ENCODE peak calls at places on chromosomes 13 and 19, in seven cellular contexts. H is lung, O is heart right ventricle, S is heart left ventricle, X is body of pancreas, A is IMR-90, L is astrocyte. U is an unnamed sample. For H3K4me1, the result is how much of the 10 kb centered on the place peaks cover.

GRCh38 chr19:5397804-5398692 is 57.2 kb upstream of the ZNRF4 start:
- DNase-seq in H (no peak), O (no peak), S (no peak), X (no peak), A (no peak), L (no peak), U (no peak)

GRCh38 chr13:49569993-49570689 is 15.2 kb downstream of the RCBTB1 start:
- DNase-seq in H (no peak), O (no peak), S (no peak), X (no peak), A (no peak), L (peak), U (no peak)

GRCh38 chr19:29248332-29248844 is 35.4 kb upstream of the UQCRFS1 start:
- DNase-seq in H (no peak), O (no peak), S (no peak), X (no peak), A (no peak), L (no peak), U (no peak)

GRCh38 chr13:35630551-35631275 is 154.2 kb upstream of the MAB21L1 start:
- DNase-seq in H (no peak), O (no peak), S (no peak), X (peak), A (peak), L (peak), U (no peak)

GRCh38 chr13:24176351-24177101 is 16.0 kb downstream of the SPATA13 start:
- DNase-seq in H (no peak), O (no peak), S (no peak), X (peak), A (no peak), L (peak), U (no peak)

GRCh38 chr13:66461021-66461420 is 769.1 kb downstream of the PCDH9 start:
- DNase-seq in H (no peak), O (no peak), S (no peak), X (no peak), A (peak), L (peak), U (no peak)

GRCh38 chr19:7830823-7831222 is 805 bp downstream of the EVI5L start:
- DNase-seq in H (no peak), O (no peak), S (no peak), X (no peak), A (no peak), L (no peak), U (no peak)

GRCh38 chr13:111962431-111962891 is 104.5 kb upstream of the SOX1 start:
- DNase-seq in H (no peak), O (no peak), S (no peak), X (no peak), A (no peak), L (no peak), U (no peak)

GRCh38 chr19:33241530-33242101 is 16.0 kb upstream of the SLC7A10 start:
- DNase-seq in H (no peak), O (no peak), S (peak), X (peak), A (no peak), L (no peak), U (no peak)

GRCh38 chr13:72255908-72256307 is 388.9 kb upstream of the DACH1 start:
- DNase-seq in H (no peak), O (no peak), S (no peak), X (peak), A (no peak), L (peak), U (no peak)

GRCh38 chr13:74248477-74248876 is 114.3 kb upstream of the KLF12 start:
- DNase-seq in H (no peak), O (no peak), S (no peak), X (no peak), A (no peak), L (no peak), U (no peak)

GRCh38 chr19:47445937-47446402 is 25.7 kb downstream of the SLC8A2 start:
- DNase-seq in H (peak), O (no peak), S (no peak), X (peak), A (no peak), L (no peak), U (peak)

GRCh38 chr13:89846890-89847585 is 1500.4 kb upstream of the MIR17HG start:
- DNase-seq in H (no peak), O (no peak), S (no peak), X (no peak), A (peak), L (no peak), U (no peak)

GRCh38 chr19:42176990-42177685 is 40.3 kb downstream of the DEDD2 start:
- DNase-seq in H (peak), O (peak), S (peak), X (peak), A (peak), L (peak), U (peak)

GRCh38 chr19:3403489-3404323 is 37.3 kb downstream of the NFIC start:
- DNase-seq in H (peak), O (peak), S (peak), X (peak), A (peak), L (peak), U (no peak)

GRCh38 chr13:63163903-63164302 is 1748.3 kb upstream of the PCDH20 start:
- DNase-seq in H (no peak), O (no peak), S (no peak), X (no peak), A (no peak), L (no peak), U (no peak)

GRCh38 chr13:113874177-113874576 is 10.3 kb upstream of the GAS6 start:
- DNase-seq in H (peak), O (no peak), S (no peak), X (no peak), A (no peak), L (no peak), U (no peak)

GRCh38 chr13:49560270-49561063 is 24.9 kb downstream of the RCBTB1 start:
- DNase-seq in H (no peak), O (no peak), S (no peak), X (peak), A (peak), L (no peak), U (no peak)

GRCh38 chr13:44243198-44243852 is 130.3 kb upstream of the SERP2 start:
- DNase-seq in H (no peak), O (no peak), S (no peak), X (no peak), A (peak), L (peak), U (no peak)

GRCh38 chr13:74174810-74175209 is 40.6 kb upstream of the KLF12 start:
- DNase-seq in H (no peak), O (no peak), S (no peak), X (no peak), A (no peak), L (no peak), U (no peak)

GRCh38 chr13:46401432-46401831 is 14.4 kb upstream of the RUBCNL start:
- DNase-seq in H (no peak), O (no peak), S (no peak), X (no peak), A (no peak), L (no peak), U (no peak)

GRCh38 chr19:24086974-24087595 is at the start of gene ZNF254:
- DNase-seq in H (peak), O (peak), S (peak), X (peak), A (peak), L (peak), U (peak)

GRCh38 chr19:7942981-7943443 is 454 bp downstream of the TIMM44 start:
- DNase-seq in H (peak), O (no peak), S (no peak), X (peak), A (no peak), L (no peak), U (no peak)

GRCh38 chr19:58022283-58022660 is 11.6 kb upstream of the ZSCAN1 start:
- DNase-seq in H (no peak), O (no peak), S (no peak), X (no peak), A (no peak), L (no peak), U (no peak)

GRCh38 chr13:27622881-27623280 is 1.2 kb downstream of the POLR1D start:
- DNase-seq in H (no peak), O (no peak), S (no peak), X (no peak), A (no peak), L (no peak), U (no peak)

GRCh38 chr19:33429891-33430673 is 56.6 kb downstream of the CEBPG start:
- DNase-seq in H (no peak), O (no peak), S (peak), X (no peak), A (no peak), L (no peak), U (peak)

GRCh38 chr13:105774739-105775460 is 760.6 kb downstream of the EFNB2 start:
- DNase-seq in H (no peak), O (no peak), S (no peak), X (peak), A (peak), L (peak), U (no peak)

GRCh38 chr19:14146789-14147216 is 10.4 kb upstream of the ASF1B start:
- DNase-seq in H (no peak), O (no peak), S (no peak), X (peak), A (peak), L (peak), U (no peak)

DNA sequence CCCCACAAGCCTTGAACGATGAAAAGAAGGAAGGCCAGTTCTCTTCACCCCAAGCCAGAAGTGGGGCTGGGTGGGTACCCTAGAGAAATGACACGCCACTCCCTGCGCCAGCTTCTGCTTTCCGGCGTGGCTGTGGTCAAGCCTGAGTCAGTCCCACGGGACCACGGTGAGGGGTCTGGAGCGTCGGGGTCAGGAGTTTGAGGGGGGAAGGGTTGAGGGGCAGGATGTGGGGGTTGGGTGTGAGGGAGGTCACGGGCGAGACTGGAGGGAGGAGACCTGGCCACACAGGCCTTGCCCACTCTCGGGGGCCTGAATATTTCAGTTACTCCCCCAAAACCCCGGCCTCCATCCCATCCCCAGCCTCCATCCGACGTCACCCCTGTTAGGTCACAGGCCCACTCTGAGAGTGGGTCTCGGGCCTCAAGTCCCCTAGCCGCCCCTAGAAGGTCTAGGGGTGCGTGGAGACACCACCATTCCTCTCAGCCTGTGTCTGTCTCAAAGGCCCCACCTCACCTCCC is 500 bp upstream of the IFI30 start:
- DNase-seq in H (peak), O (no peak), S (peak), X (peak), A (no peak), L (no peak), U (no peak)
- H3K4me3 ChIP-seq in H (no peak), O (peak), S (peak), X (no peak), A (peak), L (peak), U (peak)

GRCh38 chr19:55079400-55080038 is 3.9 kb downstream of the EPS8L1 start:
- DNase-seq in H (no peak), O (no peak), S (no peak), X (no peak), A (no peak), L (no peak), U (no peak)
- H3K27ac ChIP-seq in H (no peak), O (no peak), S (no peak), X (no peak), A (no peak), L (no peak), U (no peak)

GRCh38 chr19:39137131-39137530 is 11.5 kb downstream of the PAK4 start:
- DNase-seq in H (no peak), O (no peak), S (no peak), X (no peak), A (no peak), L (no peak), U (no peak)
- H3K4me1 ChIP-seq in H (under half), O (under half), S (under half), X (half or more), A (under half), L (under half), U (under half)

GRCh38 chr19:10625003-10625761 is at the start of gene SLC44A2:
- DNase-seq in H (peak), O (peak), S (peak), X (peak), A (peak), L (peak), U (no peak)
- H3K4me3 ChIP-seq in H (peak), O (peak), S (peak), X (peak), A (peak), L (peak), U (no peak)

GRCh38 chr19:55526216-55527196 is 10.4 kb downstream of the SBK2 start:
- DNase-seq in H (peak), O (peak), S (peak), X (peak), A (peak), L (peak), U (no peak)
- H3K27ac ChIP-seq in H (no peak), O (no peak), S (peak), X (no peak), A (no peak), L (no peak), U (no peak)

GRCh38 chr19:35534803-35535480 is 1.7 kb downstream of the GAPDHS start:
- DNase-seq in H (no peak), O (no peak), S (no peak), X (no peak), A (no peak), L (no peak), U (no peak)
- H3K4me1 ChIP-seq in H (under half), O (under half), S (under half), X (under half), A (under half), L (under half), U (under half)

DNA sequence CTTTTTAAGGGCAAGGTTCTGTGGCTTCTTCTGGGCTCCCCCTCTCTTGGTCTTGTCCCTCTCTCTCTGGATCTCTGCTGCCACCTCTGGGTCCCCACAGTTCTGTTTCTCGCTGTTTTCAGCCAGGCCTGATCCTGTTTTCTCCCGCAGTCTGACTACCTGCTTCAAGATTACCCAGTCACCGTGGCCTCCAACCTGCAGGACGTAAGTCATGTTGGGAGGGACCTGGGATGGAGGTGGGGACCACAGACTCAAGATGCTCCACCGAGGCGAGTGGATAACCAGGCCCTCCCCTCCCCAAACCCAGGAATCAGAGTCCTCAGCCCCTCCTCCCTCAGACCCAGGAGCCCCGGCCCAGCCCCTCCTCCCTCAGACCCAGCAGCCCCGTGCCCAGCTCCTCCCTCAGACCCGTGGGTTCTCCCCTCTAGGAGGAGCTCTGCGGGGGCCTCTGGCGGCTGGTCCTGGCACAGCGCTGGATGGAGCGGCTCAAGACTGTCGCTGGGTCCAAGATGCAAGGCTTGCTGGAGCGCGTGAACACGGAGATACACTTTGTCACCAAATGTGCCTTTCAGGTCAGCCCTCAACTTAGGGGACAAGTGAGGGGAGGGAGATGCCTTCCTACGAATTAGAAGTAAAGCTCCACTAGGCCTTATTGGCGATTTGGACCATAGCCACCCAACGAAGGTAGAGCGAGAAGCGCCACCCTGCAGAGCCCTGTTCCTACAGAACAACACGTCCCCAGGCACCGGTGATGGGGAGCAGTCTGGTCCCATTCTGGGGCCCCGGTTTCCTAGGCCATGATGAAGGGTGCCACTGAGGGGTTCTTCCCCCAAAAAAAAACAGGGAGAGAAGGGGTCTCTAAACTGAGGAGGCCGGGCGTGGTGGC is 2.2 kb downstream of the FLT3LG start:
- DNase-seq in H (no peak), O (peak), S (peak), X (no peak), A (no peak), L (no peak), U (peak)
- H3K4me3 ChIP-seq in H (no peak), O (no peak), S (peak), X (no peak), A (no peak), L (no peak), U (peak)

U was measured in effector memory CD4-positive, alpha-beta T cell.